ENCODE peak calls at places on chromosomes 2 and 18, in seven cellular contexts. O, T, G, S, D, A and I are unnamed samples.

GRCh38 chr2:230893881-230894781 is 29.4 kb downstream of the ITM2C start:
- DNase-seq in O (no peak), T (no peak), G (no peak), S (no peak), D (peak), A (no peak), I (no peak)

GRCh38 chr2:98148968-98149697 is 62.2 kb downstream of the VWA3B start:
- DNase-seq in O (peak), T (no peak), G (peak), S (peak), D (peak), A (peak), I (peak)

GRCh38 chr18:36702398-36703010 is 126.3 kb downstream of the TPGS2 start:
- DNase-seq in O (no peak), T (no peak), G (no peak), S (no peak), D (no peak), A (no peak), I (no peak)

GRCh38 chr2:152134488-152135280 is 35.8 kb upstream of the CACNB4 start:
- DNase-seq in O (no peak), T (no peak), G (no peak), S (no peak), D (peak), A (peak), I (no peak)

GRCh38 chr2:203804766-203805484 is 62.6 kb upstream of the CTLA4 start:
- DNase-seq in O (no peak), T (no peak), G (no peak), S (no peak), D (peak), A (peak), I (no peak)

GRCh38 chr18:22108674-22109073 is 60.7 kb upstream of the GATA6 start:
- DNase-seq in O (peak), T (no peak), G (peak), S (no peak), D (no peak), A (no peak), I (no peak)

GRCh38 chr2:113150258-113150601 is 22.8 kb downstream of the IL1RN start:
- DNase-seq in O (no peak), T (no peak), G (no peak), S (no peak), D (no peak), A (no peak), I (no peak)

GRCh38 chr2:10086950-10087349 is 6.7 kb upstream of the CYS1 start:
- DNase-seq in O (no peak), T (no peak), G (peak), S (no peak), D (peak), A (no peak), I (no peak)

GRCh38 chr2:112242384-112242783 is 12.5 kb downstream of the ZC3H8 start:
- DNase-seq in O (no peak), T (no peak), G (no peak), S (no peak), D (no peak), A (no peak), I (no peak)

GRCh38 chr2:70498054-70498453 is 55.6 kb downstream of the TGFA start:
- DNase-seq in O (no peak), T (no peak), G (peak), S (no peak), D (peak), A (no peak), I (no peak)

GRCh38 chr18:30766053-30766452 is 276.5 kb downstream of the DSC3 start:
- DNase-seq in O (no peak), T (no peak), G (no peak), S (no peak), D (no peak), A (no peak), I (no peak)

GRCh38 chr2:72154386-72154785 is 6.7 kb upstream of the CYP26B1 start:
- DNase-seq in O (no peak), T (no peak), G (no peak), S (no peak), D (no peak), A (no peak), I (no peak)

GRCh38 chr2:40339026-40339425 is 112.9 kb downstream of the SLC8A1 start:
- DNase-seq in O (no peak), T (no peak), G (no peak), S (no peak), D (no peak), A (no peak), I (no peak)